ENCODE peak calls at places on chromosomes 13 and 19, in six cellular contexts. K, T, Q, Y, B and P are unnamed samples.

GRCh38 chr13:33487575-33488243 is 202.2 kb upstream of the STARD13 start:
- DNase-seq in K (no peak), T (no peak), Q (no peak), Y (no peak), B (no peak), P (peak)

GRCh38 chr13:86757236-86757978 is 913.8 kb upstream of the SLITRK5 start:
- DNase-seq in K (no peak), T (no peak), Q (no peak), Y (no peak), B (no peak), P (no peak)

GRCh38 chr13:73684286-73684685 is 449.9 kb downstream of the KLF12 start:
- DNase-seq in K (no peak), T (no peak), Q (no peak), Y (no peak), B (no peak), P (no peak)

GRCh38 chr13:46354143-46355087 is 32.6 kb downstream of the RUBCNL start:
- DNase-seq in K (no peak), T (no peak), Q (no peak), Y (no peak), B (no peak), P (no peak)

GRCh38 chr19:51689751-51690358 is 3.3 kb upstream of the SPACA6 start:
- DNase-seq in K (no peak), T (peak), Q (peak), Y (no peak), B (no peak), P (no peak)

GRCh38 chr19:39430675-39431593 is 4.8 kb downstream of the RPS16 start:
- DNase-seq in K (no peak), T (no peak), Q (no peak), Y (no peak), B (peak), P (no peak)

GRCh38 chr13:107034236-107034635 is 466.3 kb upstream of the ARGLU1 start:
- DNase-seq in K (no peak), T (no peak), Q (no peak), Y (no peak), B (no peak), P (no peak)

GRCh38 chr19:35890113-35890650 is 10.2 kb downstream of the NFKBID start:
- DNase-seq in K (no peak), T (no peak), Q (no peak), Y (no peak), B (no peak), P (no peak)

GRCh38 chr13:43835701-43836100 is 43.8 kb downstream of the CCDC122 start:
- DNase-seq in K (no peak), T (no peak), Q (no peak), Y (no peak), B (no peak), P (no peak)

GRCh38 chr13:114068723-114069322 is 63.6 kb downstream of the RASA3 start:
- DNase-seq in K (no peak), T (no peak), Q (no peak), Y (no peak), B (no peak), P (no peak)

GRCh38 chr19:33883869-33884519 is 87.3 kb downstream of the KCTD15 start:
- DNase-seq in K (no peak), T (no peak), Q (no peak), Y (no peak), B (no peak), P (no peak)

GRCh38 chr13:40488869-40489391 is 177.5 kb downstream of the FOXO1 start:
- DNase-seq in K (no peak), T (no peak), Q (no peak), Y (no peak), B (no peak), P (no peak)

GRCh38 chr13:46170268-46170667 is 11.7 kb downstream of the LCP1 start:
- DNase-seq in K (no peak), T (no peak), Q (no peak), Y (no peak), B (no peak), P (no peak)

GRCh38 chr19:46159893-46160775 is 12.1 kb downstream of the IGFL2 start:
- DNase-seq in K (no peak), T (no peak), Q (no peak), Y (no peak), B (no peak), P (no peak)

GRCh38 chr13:40252241-40252640 is 414.2 kb downstream of the FOXO1 start:
- DNase-seq in K (no peak), T (no peak), Q (no peak), Y (no peak), B (no peak), P (no peak)

GRCh38 chr19:51772977-51773376 is 12.0 kb downstream of the FPR2 start:
- DNase-seq in K (no peak), T (no peak), Q (no peak), Y (no peak), B (no peak), P (no peak)